ENCODE peak calls at places on chromosomes 4 and X, in four cellular contexts. S is K562, K is GM12878, X is H1. W is an unnamed sample.

GRCh38 chr4:7941111-7942018 is 1.7 kb upstream of the AFAP1 start:
- DNase-seq in S (no peak), K (no peak), X (no peak), W (no peak)

GRCh38 chr4:63937961-63938360 is 471.3 kb downstream of the TECRL start:
- DNase-seq in S (no peak), K (no peak), X (no peak), W (no peak)

GRCh38 chr4:101009471-101009870 is 337.9 kb downstream of the PPP3CA start:
- DNase-seq in S (no peak), K (peak; percentile 9), X (no peak), W (no peak)

GRCh38 chr4:31124008-31124645 is 404.0 kb downstream of the PCDH7 start:
- DNase-seq in S (no peak), K (no peak), X (no peak), W (no peak)

GRCh38 chr4:109701566-109702399 is 1.5 kb downstream of the CASP6 start:
- DNase-seq in S (peak; percentile 45), K (no peak), X (peak; percentile 7), W (peak; percentile 25)

GRCh38 chr4:143762511-143762910 is 62.0 kb upstream of the FREM3 start:
- DNase-seq in S (no peak), K (no peak), X (no peak), W (no peak)

GRCh38 chrX:135114392-135114791 is 5.9 kb downstream of the ETDB start:
- DNase-seq in S (no peak), K (peak; percentile 61), X (no peak), W (no peak)

GRCh38 chrX:130857207-130857606 is 45.8 kb downstream of the ENOX2 start:
- DNase-seq in S (no peak), K (no peak), X (no peak), W (no peak)

GRCh38 chr4:69713593-69713992 is 46.8 kb downstream of the SULT1B1 start:
- DNase-seq in S (no peak), K (no peak), X (no peak), W (peak; percentile 65)

GRCh38 chr4:3311095-3311372 is 18.2 kb downstream of the RGS12 start:
- DNase-seq in S (no peak), K (no peak), X (no peak), W (no peak)

GRCh38 chr4:101279377-101279871 is 67.9 kb downstream of the PPP3CA start:
- DNase-seq in S (peak; percentile 6), K (no peak), X (no peak), W (no peak)

GRCh38 chrX:39613997-39614679 is 483.6 kb downstream of the BCOR start:
- DNase-seq in S (no peak), K (peak; percentile 46), X (peak; percentile 25), W (no peak)

GRCh38 chrX:12978205-12979010 is 3.5 kb downstream of the TMSB4X start:
- DNase-seq in S (peak; percentile 76), K (no peak), X (no peak), W (no peak)

GRCh38 chr4:37892641-37893040 is 1.8 kb downstream of the TBC1D1 start:
- DNase-seq in S (no peak), K (peak; percentile 61), X (no peak), W (no peak)

GRCh38 chr4:51866835-51867234 is 23.9 kb downstream of the DCUN1D4 start:
- DNase-seq in S (no peak), K (no peak), X (no peak), W (no peak)

GRCh38 chr4:20773144-20773997 is 73.1 kb downstream of the PACRGL start:
- DNase-seq in S (peak; percentile 60), K (no peak), X (peak; percentile 49), W (peak; percentile 40)

GRCh38 chrX:69033936-69034335 is 131.3 kb downstream of the PJA1 start:
- DNase-seq in S (no peak), K (no peak), X (no peak), W (no peak)

GRCh38 chrX:69031971-69032391 is 133.3 kb downstream of the PJA1 start:
- DNase-seq in S (no peak), K (no peak), X (no peak), W (no peak)

GRCh38 chrX:69036674-69037573 is 128.3 kb downstream of the PJA1 start:
- DNase-seq in S (no peak), K (no peak), X (no peak), W (no peak)

GRCh38 chrX:69032601-69033000 is 132.7 kb downstream of the PJA1 start:
- DNase-seq in S (no peak), K (no peak), X (no peak), W (no peak)

DNA sequence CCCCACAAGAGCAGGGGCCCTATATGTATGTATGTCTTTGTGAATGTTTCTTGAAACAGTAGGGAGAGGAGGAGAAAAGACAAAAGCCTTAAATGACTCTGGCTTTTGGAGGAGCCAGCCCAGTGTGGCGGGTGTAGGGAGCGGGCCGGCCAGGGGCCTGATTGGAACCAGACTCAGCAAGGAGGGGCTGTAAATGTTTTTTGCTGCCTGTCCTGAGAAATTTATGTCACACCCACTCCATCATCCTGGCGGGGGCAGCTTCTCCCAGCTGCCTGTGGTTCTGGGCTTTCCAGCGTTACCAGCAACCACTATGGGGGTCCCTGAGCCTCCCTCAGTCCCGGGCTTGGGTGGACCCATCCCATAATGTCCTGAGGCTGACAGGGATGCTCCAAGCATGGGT is 130.8 kb downstream of the PJA1 start:
- DNase-seq in S (no peak), K (no peak), X (no peak), W (no peak)
- TF ChIP-seq BRCA1 in S (no peak), K (no peak), X (no peak), W (no peak)

GRCh38 chr4:15297344-15297743 is 130.5 kb upstream of the C1QTNF7 start:
- DNase-seq in S (no peak), K (no peak), X (no peak), W (no peak)

GRCh38 chr4:15299627-15300026 is 128.2 kb upstream of the C1QTNF7 start:
- DNase-seq in S (no peak), K (no peak), X (no peak), W (no peak)

DNA sequence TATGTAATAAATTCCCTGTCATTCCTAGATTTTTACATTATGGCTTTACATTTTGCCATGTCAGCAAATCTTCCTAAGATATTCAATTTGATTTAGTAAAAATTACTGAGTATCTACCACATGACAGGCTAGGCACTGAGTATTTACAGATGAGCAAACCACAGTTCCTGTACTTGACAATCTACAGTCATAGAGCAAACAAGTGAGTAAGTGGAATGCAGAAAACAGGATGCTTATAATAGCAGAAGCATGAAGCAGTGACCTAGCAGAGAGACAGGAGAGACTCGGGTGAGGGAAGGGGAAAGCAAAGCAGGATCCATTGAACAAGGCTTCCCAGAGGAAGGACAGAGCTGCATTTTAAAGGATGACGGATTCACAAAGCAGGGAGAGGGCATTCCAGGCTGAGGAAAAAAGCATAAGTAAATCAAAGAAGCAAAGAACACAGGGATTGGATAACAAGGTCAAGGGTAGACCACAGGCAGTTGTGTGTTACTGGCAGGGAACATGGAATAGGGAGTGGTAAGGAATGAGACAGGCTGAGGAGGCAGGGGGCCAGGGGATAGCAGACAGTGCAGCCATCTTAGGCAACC is 124.7 kb upstream of the C1QTNF7 start:
- DNase-seq in S (no peak), K (no peak), X (no peak), W (peak; percentile 64)
- TF ChIP-seq GABPA in S (no peak), K (no peak), X (no peak), W (no peak)

DNA sequence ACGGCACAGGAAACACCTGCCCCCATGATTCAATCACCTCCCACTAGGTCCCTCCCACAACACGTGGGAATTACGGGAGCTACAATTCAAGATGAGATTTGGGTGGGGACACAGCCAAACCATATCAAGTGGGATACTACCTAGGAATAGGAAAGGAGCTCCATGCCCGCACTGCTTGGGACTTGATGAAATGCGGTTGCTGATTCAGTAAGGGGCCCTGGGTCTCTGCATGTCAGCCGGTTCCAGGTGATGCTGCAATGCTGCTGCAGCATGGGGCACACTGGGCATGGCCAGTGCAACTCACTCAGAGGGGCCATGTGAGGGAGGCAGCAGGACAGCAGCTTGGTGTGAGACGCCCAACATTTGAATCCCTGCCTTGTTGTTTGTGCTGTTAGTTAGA is 34.0 kb upstream of the MSX1 start:
- DNase-seq in S (no peak), K (no peak), X (no peak), W (no peak)
- H3K9me3 ChIP-seq in S (no peaks in the 10 kb centered on the region), K (no peaks in the 10 kb centered on the region), X (peaks cover 8% of the 10 kb centered on the region), W (peaks cover 8% of the 10 kb centered on the region)

DNA sequence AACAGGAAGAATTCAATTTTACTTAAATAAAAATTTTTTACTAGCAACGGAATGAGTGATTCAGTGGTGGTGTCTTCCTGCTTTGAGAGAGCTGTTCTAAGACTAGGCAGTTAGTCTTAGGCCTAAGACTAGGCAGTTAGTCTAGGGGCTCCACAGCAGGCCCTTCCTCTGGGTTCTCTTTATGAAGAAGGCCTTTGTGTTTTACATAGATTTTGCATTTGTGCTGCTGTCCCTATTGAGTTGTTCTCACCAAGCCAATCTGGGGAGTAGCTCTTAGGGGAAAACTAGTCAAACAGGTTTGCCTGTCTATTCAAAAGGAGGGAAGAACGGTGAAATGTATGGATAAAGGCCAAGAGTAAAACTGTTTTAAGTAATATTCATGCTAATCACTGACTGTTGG is 7.6 kb downstream of the UGT8 start:
- DNase-seq in S (no peak), K (no peak), X (no peak), W (no peak)
- TF ChIP-seq BRCA1 in S (no peak), K (no peak), X (no peak), W (no peak)

GRCh38 chr4:170111100-170111499 is 21.3 kb upstream of the AADAT start:
- DNase-seq in S (no peak), K (no peak), X (no peak), W (no peak)

GRCh38 chr4:170111546-170111945 is 21.8 kb upstream of the AADAT start:
- DNase-seq in S (no peak), K (no peak), X (no peak), W (no peak)

GRCh38 chr4:170110290-170110672 is 20.5 kb upstream of the AADAT start:
- DNase-seq in S (no peak), K (no peak), X (no peak), W (no peak)

GRCh38 chr4:170106899-170107298 is 17.1 kb upstream of the AADAT start:
- DNase-seq in S (no peak), K (no peak), X (no peak), W (no peak)

GRCh38 chr4:170109586-170110289 is 20.0 kb upstream of the AADAT start:
- DNase-seq in S (no peak), K (no peak), X (no peak), W (no peak)
- TF ChIP-seq GABPA in S (no peak), K (no peak), X (no peak), W (no peak)

DNA sequence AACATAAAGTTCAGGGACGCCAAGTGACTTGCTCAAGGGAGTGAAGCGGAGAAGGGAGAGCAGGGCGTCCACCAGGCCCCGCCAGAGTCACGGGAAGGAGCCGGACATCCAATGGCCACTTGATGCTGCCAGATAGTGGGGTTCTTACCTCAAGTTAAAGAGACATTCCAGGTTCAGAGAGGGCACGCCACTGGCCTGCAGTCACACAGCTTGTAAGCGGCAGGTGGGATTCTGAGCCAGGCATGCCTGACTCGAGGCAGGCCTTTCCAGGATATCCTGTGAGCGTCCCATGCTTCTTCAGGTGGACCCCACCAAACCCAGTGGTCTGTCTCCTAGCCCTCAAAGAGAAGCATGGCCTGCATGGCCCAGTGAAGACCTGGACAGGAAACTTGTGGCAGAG is 2.4 kb downstream of the MAN2B2 start:
- DNase-seq in S (no peak), K (no peak), X (no peak), W (no peak)
- H3K9me3 ChIP-seq in S (no peaks in the 10 kb centered on the region), K (no peaks in the 10 kb centered on the region), X (no peaks in the 10 kb centered on the region), W (no peaks in the 10 kb centered on the region)

DNA sequence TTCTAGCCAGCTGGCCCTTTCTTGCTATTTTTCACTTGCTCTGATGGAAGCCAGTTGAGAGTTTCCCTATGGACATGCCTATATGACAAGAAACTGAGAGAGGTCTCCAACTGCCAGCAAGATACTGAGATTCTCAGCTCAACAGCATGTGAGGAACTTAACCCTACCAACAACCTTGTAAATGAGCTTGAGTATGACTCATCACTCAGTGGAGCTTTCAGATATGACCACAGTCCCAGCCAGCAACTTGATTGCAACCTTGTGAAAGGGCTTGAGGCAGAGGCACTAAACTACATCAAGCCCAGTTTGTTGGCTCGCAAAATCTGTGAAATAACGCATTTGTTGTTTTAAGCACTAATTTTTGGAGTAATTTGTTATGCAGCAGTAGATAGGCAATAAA is 175.8 kb downstream of the COMMD8 start:
- DNase-seq in S (peak; percentile 1), K (peak; percentile 12), X (no peak), W (no peak)
- TF ChIP-seq BRCA1 in S (no peak), K (no peak), X (no peak), W (no peak)

W was measured in HepG2.